ENCODE peak calls at places on chromosomes 16 and 17, in nine cellular contexts. H is B cell, J is WTC11, D is pancreas, W is OCI-LY7, C is A549, N is gastrocnemius medialis, Z is transverse colon, O is fibroblast of pulmonary artery. G is an unnamed sample.

GRCh38 chr16:48909231-48909630 is 299.3 kb upstream of the N4BP1 start:
- DNase-seq in H (no peak), J (no peak), D (no peak), W (no peak), C (no peak), N (no peak), Z (no peak), O (no peak), G (no peak)

GRCh38 chr17:45229681-45230409 is 8.2 kb downstream of the FMNL1 start:
- DNase-seq in H (peak), J (no peak), D (peak), W (no peak), C (no peak), N (no peak), Z (peak), O (no peak), G (peak)

GRCh38 chr16:88743693-88744519 is 37.6 kb downstream of the CTU2 start:
- DNase-seq in H (peak), J (peak), D (peak), W (peak), C (peak), N (peak), Z (peak), O (peak), G (peak)

GRCh38 chr17:43839670-43840101 is 6.7 kb upstream of the MPP3 start:
- DNase-seq in H (no peak), J (no peak), D (peak), W (no peak), C (peak), N (peak), Z (peak), O (no peak), G (no peak)

GRCh38 chr17:82375359-82376041 is 3.9 kb downstream of the UTS2R start:
- DNase-seq in H (no peak), J (no peak), D (no peak), W (no peak), C (no peak), N (no peak), Z (no peak), O (no peak), G (no peak)

GRCh38 chr16:89096768-89097527 is 3.3 kb downstream of the ACSF3 start:
- DNase-seq in H (no peak), J (no peak), D (no peak), W (peak), C (no peak), N (no peak), Z (no peak), O (no peak), G (no peak)

GRCh38 chr16:22188595-22189442 is 17.3 kb upstream of the EEF2K start:
- DNase-seq in H (peak), J (peak), D (peak), W (peak), C (peak), N (peak), Z (peak), O (peak), G (peak)

GRCh38 chr17:18038149-18038850 is 668 bp downstream of the ATPAF2 start:
- DNase-seq in H (peak), J (no peak), D (no peak), W (peak), C (no peak), N (no peak), Z (no peak), O (no peak), G (no peak)

GRCh38 chr17:19631905-19632304 is 16.6 kb upstream of the ALDH3A2 start:
- DNase-seq in H (no peak), J (no peak), D (no peak), W (no peak), C (no peak), N (no peak), Z (no peak), O (no peak), G (no peak)

GRCh38 chr17:17702821-17703607 is 21.8 kb downstream of the RAI1 start:
- DNase-seq in H (no peak), J (peak), D (no peak), W (no peak), C (peak), N (no peak), Z (no peak), O (no peak), G (no peak)

GRCh38 chr17:61583660-61584264 is 7.3 kb downstream of the NACA2 start:
- DNase-seq in H (no peak), J (no peak), D (no peak), W (no peak), C (no peak), N (no peak), Z (no peak), O (no peak), G (no peak)

GRCh38 chr17:38727661-38728220 is 2.4 kb upstream of the CISD3 start:
- DNase-seq in H (no peak), J (no peak), D (peak), W (no peak), C (no peak), N (no peak), Z (no peak), O (no peak), G (no peak)

GRCh38 chr16:12703935-12704334 is 99.8 kb downstream of the CPPED1 start:
- DNase-seq in H (no peak), J (no peak), D (no peak), W (no peak), C (no peak), N (no peak), Z (no peak), O (no peak), G (no peak)

GRCh38 chr16:57798267-57798810 is 4.0 kb downstream of the KIFC3 start:
- DNase-seq in H (no peak), J (no peak), D (no peak), W (no peak), C (no peak), N (no peak), Z (no peak), O (no peak), G (no peak)

GRCh38 chr16:29994613-29995329 is 646 bp downstream of the HIRIP3 start:
- DNase-seq in H (no peak), J (peak), D (no peak), W (no peak), C (no peak), N (no peak), Z (peak), O (peak), G (peak)

GRCh38 chr16:11946433-11946832 is 4.6 kb upstream of the NPIPB2 start:
- DNase-seq in H (no peak), J (no peak), D (no peak), W (no peak), C (no peak), N (no peak), Z (no peak), O (peak), G (no peak)

GRCh38 chr17:52546990-52547389 is 388.5 kb upstream of the CA10 start:
- DNase-seq in H (no peak), J (no peak), D (no peak), W (no peak), C (no peak), N (no peak), Z (no peak), O (no peak), G (no peak)

GRCh38 chr16:57647136-57647875 is 18.9 kb downstream of the ADGRG1 start:
- DNase-seq in H (no peak), J (no peak), D (no peak), W (no peak), C (no peak), N (no peak), Z (no peak), O (no peak), G (no peak)

GRCh38 chr16:88118376-88118775 is 167.1 kb downstream of the BANP start:
- DNase-seq in H (no peak), J (no peak), D (no peak), W (no peak), C (no peak), N (no peak), Z (no peak), O (no peak), G (no peak)

GRCh38 chr16:64580558-64580957 is 541.3 kb downstream of the CDH11 start:
- DNase-seq in H (no peak), J (peak), D (no peak), W (no peak), C (no peak), N (no peak), Z (no peak), O (no peak), G (no peak)

GRCh38 chr16:3645504-3646347 is 8.8 kb upstream of the DNASE1 start:
- DNase-seq in H (no peak), J (peak), D (no peak), W (no peak), C (no peak), N (no peak), Z (no peak), O (no peak), G (no peak)

GRCh38 chr16:25051446-25052160 is 36.4 kb upstream of the ARHGAP17 start:
- DNase-seq in H (no peak), J (no peak), D (no peak), W (no peak), C (peak), N (no peak), Z (no peak), O (peak), G (no peak)

GRCh38 chr17:18217412-18218015 is 7.9 kb upstream of the LLGL1 start:
- DNase-seq in H (peak), J (peak), D (peak), W (peak), C (peak), N (peak), Z (peak), O (peak), G (peak)

GRCh38 chr17:50899005-50899460 is 32.9 kb upstream of the TOB1 start:
- DNase-seq in H (no peak), J (no peak), D (no peak), W (no peak), C (no peak), N (no peak), Z (no peak), O (no peak), G (no peak)

GRCh38 chr16:28131210-28131609 is 67.7 kb upstream of the GSG1L start:
- DNase-seq in H (no peak), J (no peak), D (no peak), W (no peak), C (no peak), N (no peak), Z (no peak), O (no peak), G (no peak)

GRCh38 chr16:30989469-30990047 is 4.6 kb downstream of the HSD3B7 start:
- DNase-seq in H (no peak), J (no peak), D (no peak), W (no peak), C (no peak), N (no peak), Z (no peak), O (no peak), G (no peak)

GRCh38 chr16:2271848-2272461 is 4.0 kb upstream of the RNPS1 start:
- DNase-seq in H (no peak), J (no peak), D (no peak), W (no peak), C (no peak), N (no peak), Z (no peak), O (no peak), G (no peak)

GRCh38 chr16:2270588-2271470 is 2.9 kb upstream of the RNPS1 start:
- DNase-seq in H (no peak), J (no peak), D (no peak), W (no peak), C (no peak), N (no peak), Z (no peak), O (no peak), G (no peak)

GRCh38 chr16:2273484-2273883 is 5.6 kb upstream of the RNPS1 start:
- DNase-seq in H (no peak), J (no peak), D (no peak), W (no peak), C (no peak), N (no peak), Z (no peak), O (no peak), G (no peak)

GRCh38 chr16:2267913-2268666 is at the start of gene RNPS1:
- DNase-seq in H (peak), J (peak), D (peak), W (peak), C (peak), N (peak), Z (peak), O (peak), G (peak)

GRCh38 chr16:2270070-2270462 is 2.1 kb upstream of the RNPS1 start:
- DNase-seq in H (no peak), J (no peak), D (no peak), W (no peak), C (no peak), N (no peak), Z (no peak), O (no peak), G (no peak)
- TF ChIP-seq CTCF in H (no peak), J (no peak), D (no peak), W (peak), C (no peak), N (no peak), Z (no peak), O (no peak), G (no peak)

GRCh38 chr17:75931062-75931461 is 9.8 kb downstream of the FBF1 start:
- DNase-seq in H (no peak), J (no peak), D (no peak), W (no peak), C (no peak), N (no peak), Z (no peak), O (no peak), G (no peak)

GRCh38 chr17:75925912-75926311 is 14.9 kb downstream of the FBF1 start:
- DNase-seq in H (no peak), J (no peak), D (no peak), W (no peak), C (no peak), N (no peak), Z (no peak), O (no peak), G (no peak)

GRCh38 chr17:75925103-75925502 is 15.7 kb downstream of the FBF1 start:
- DNase-seq in H (no peak), J (no peak), D (no peak), W (no peak), C (no peak), N (no peak), Z (no peak), O (no peak), G (no peak)

GRCh38 chr17:75922963-75923874 is 17.6 kb downstream of the FBF1 start:
- DNase-seq in H (no peak), J (no peak), D (no peak), W (no peak), C (no peak), N (no peak), Z (peak), O (no peak), G (no peak)

DNA sequence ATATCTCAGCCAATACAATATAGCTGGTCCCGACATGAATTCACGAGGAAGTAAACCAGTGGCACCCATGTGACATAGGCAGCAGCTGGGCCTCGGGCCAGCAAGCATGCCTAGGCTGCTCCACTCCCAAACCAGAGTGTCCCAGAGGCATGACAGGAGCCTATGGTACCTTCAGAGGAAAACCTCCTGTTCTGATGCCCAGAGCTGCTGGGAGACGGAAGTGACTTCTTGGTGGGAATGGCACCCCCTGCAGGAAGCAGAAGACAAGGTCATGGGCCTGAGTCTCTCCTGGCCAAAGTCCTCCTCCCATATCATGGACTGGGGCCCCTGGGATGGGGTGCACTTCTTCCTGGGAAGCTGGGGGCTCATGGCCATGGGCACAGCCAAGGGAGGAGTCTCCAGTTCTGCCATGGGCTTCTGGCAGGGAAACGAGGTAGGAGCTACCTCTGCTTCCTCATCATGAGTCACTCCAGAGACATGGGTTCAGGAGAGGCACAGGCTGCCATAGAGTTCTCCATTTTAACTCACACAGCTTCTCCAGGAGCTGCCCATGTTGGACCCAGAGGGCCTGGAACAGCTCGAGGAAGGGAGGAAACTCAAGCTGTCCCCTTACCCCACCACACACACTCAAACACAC is 13.4 kb downstream of the FBF1 start:
- DNase-seq in H (no peak), J (peak), D (no peak), W (peak), C (peak), N (no peak), Z (peak), O (no peak), G (peak)
- TF ChIP-seq CTCF in H (peak), J (peak), D (no peak), W (peak), C (peak), N (no peak), Z (peak), O (peak), G (peak)

GRCh38 chr17:80983545-80983944 is 8.1 kb upstream of the CHMP6 start:
- DNase-seq in H (no peak), J (no peak), D (no peak), W (no peak), C (no peak), N (no peak), Z (no peak), O (no peak), G (no peak)

GRCh38 chr17:80982426-80982974 is 9.1 kb upstream of the CHMP6 start:
- DNase-seq in H (no peak), J (no peak), D (no peak), W (no peak), C (no peak), N (no peak), Z (no peak), O (no peak), G (no peak)

GRCh38 chr17:80986046-80986445 is 5.6 kb upstream of the CHMP6 start:
- DNase-seq in H (no peak), J (no peak), D (no peak), W (no peak), C (no peak), N (no peak), Z (no peak), O (no peak), G (no peak)

GRCh38 chr17:80986816-80987480 is 4.7 kb upstream of the CHMP6 start:
- DNase-seq in H (no peak), J (no peak), D (no peak), W (no peak), C (no peak), N (no peak), Z (no peak), O (no peak), G (no peak)

GRCh38 chr17:80984749-80985148 is 6.9 kb upstream of the CHMP6 start:
- DNase-seq in H (no peak), J (peak), D (no peak), W (no peak), C (peak), N (no peak), Z (no peak), O (peak), G (no peak)
- TF ChIP-seq CTCF in H (no peak), J (no peak), D (no peak), W (no peak), C (no peak), N (no peak), Z (peak), O (peak), G (no peak)

GRCh38 chr17:80361495-80362220 is 53.3 kb upstream of the ENDOV start:
- DNase-seq in H (no peak), J (peak), D (no peak), W (peak), C (peak), N (no peak), Z (no peak), O (peak), G (no peak)
- TF ChIP-seq CTCF in H (peak), J (peak), D (no peak), W (peak), C (peak), N (peak), Z (no peak), O (peak), G (peak)

GRCh38 chr17:59776577-59776976 is 69.1 kb downstream of the VMP1 start:
- DNase-seq in H (no peak), J (no peak), D (no peak), W (no peak), C (no peak), N (no peak), Z (no peak), O (no peak), G (no peak)

GRCh38 chr17:59779521-59779920 is 72.1 kb downstream of the VMP1 start:
- DNase-seq in H (no peak), J (no peak), D (no peak), W (no peak), C (no peak), N (no peak), Z (no peak), O (no peak), G (no peak)

GRCh38 chr17:59775786-59776350 is 68.4 kb downstream of the VMP1 start:
- DNase-seq in H (no peak), J (no peak), D (no peak), W (no peak), C (no peak), N (no peak), Z (no peak), O (no peak), G (no peak)

GRCh38 chr17:59778996-59779395 is 71.5 kb downstream of the VMP1 start:
- DNase-seq in H (no peak), J (no peak), D (no peak), W (no peak), C (no peak), N (no peak), Z (no peak), O (no peak), G (no peak)

GRCh38 chr17:59777033-59777432 is 69.6 kb downstream of the VMP1 start:
- DNase-seq in H (no peak), J (no peak), D (no peak), W (no peak), C (no peak), N (no peak), Z (no peak), O (no peak), G (no peak)
- TF ChIP-seq CTCF in H (no peak), J (no peak), D (no peak), W (no peak), C (no peak), N (no peak), Z (no peak), O (no peak), G (no peak)

GRCh38 chr16:78732693-78733092 is 633.2 kb downstream of the WWOX start:
- DNase-seq in H (no peak), J (no peak), D (no peak), W (no peak), C (no peak), N (no peak), Z (no peak), O (no peak), G (no peak)

GRCh38 chr16:78731785-78732184 is 632.3 kb downstream of the WWOX start:
- DNase-seq in H (no peak), J (no peak), D (no peak), W (no peak), C (no peak), N (no peak), Z (no peak), O (no peak), G (no peak)

GRCh38 chr16:78729687-78730086 is 630.2 kb downstream of the WWOX start:
- DNase-seq in H (no peak), J (no peak), D (no peak), W (no peak), C (no peak), N (no peak), Z (no peak), O (no peak), G (no peak)

GRCh38 chr16:78727536-78727935 is 628.1 kb downstream of the WWOX start:
- DNase-seq in H (no peak), J (no peak), D (no peak), W (no peak), C (no peak), N (no peak), Z (no peak), O (no peak), G (no peak)
- TF ChIP-seq CTCF in H (no peak), J (no peak), D (no peak), W (no peak), C (no peak), N (no peak), Z (peak), O (no peak), G (no peak)

GRCh38 chr17:11240041-11240801 is 792 bp upstream of the SHISA6 start:
- DNase-seq in H (no peak), J (peak), D (no peak), W (no peak), C (no peak), N (no peak), Z (peak), O (no peak), G (no peak)
- TF ChIP-seq CTCF in H (no peak), J (no peak), D (no peak), W (no peak), C (no peak), N (no peak), Z (no peak), O (no peak), G (no peak)

G was measured in GM13977.